ENCODE peak calls at places on chromosomes 11 and 22, in seven cellular contexts. X, P, Y, D, G, O and F are unnamed samples.

GRCh38 chr11:79040348-79040747 is 400.5 kb downstream of the TENM4 start:
- DNase-seq in X (no peak), P (no peak), Y (peak), D (peak), G (no peak), O (no peak), F (no peak)

GRCh38 chr11:18490736-18491485 is 35.3 kb downstream of the LDHAL6A start:
- DNase-seq in X (no peak), P (no peak), Y (no peak), D (peak), G (no peak), O (no peak), F (no peak)

GRCh38 chr11:33227578-33228261 is 29.5 kb upstream of the HIPK3 start:
- DNase-seq in X (no peak), P (no peak), Y (peak), D (no peak), G (no peak), O (no peak), F (peak)

GRCh38 chr22:25069758-25070461 is 117.4 kb downstream of the KIAA1671 start:
- DNase-seq in X (no peak), P (no peak), Y (no peak), D (no peak), G (no peak), O (peak), F (no peak)

GRCh38 chr22:46012182-46012880 is 35.4 kb upstream of the WNT7B start:
- DNase-seq in X (no peak), P (no peak), Y (no peak), D (peak), G (no peak), O (peak), F (no peak)

GRCh38 chr22:38186429-38186828 is 4.8 kb upstream of the PLA2G6 start:
- DNase-seq in X (no peak), P (no peak), Y (no peak), D (no peak), G (no peak), O (no peak), F (peak)

GRCh38 chr11:47606731-47607130 is 12.5 kb upstream of the C1QTNF4 start:
- DNase-seq in X (peak), P (no peak), Y (peak), D (peak), G (no peak), O (no peak), F (peak)

GRCh38 chr11:128929468-128929867 is 13.2 kb downstream of the TP53AIP1 start:
- DNase-seq in X (no peak), P (no peak), Y (no peak), D (no peak), G (no peak), O (no peak), F (no peak)

GRCh38 chr22:43397766-43398165 is 14.0 kb upstream of the MPPED1 start:
- DNase-seq in X (no peak), P (no peak), Y (no peak), D (no peak), G (no peak), O (no peak), F (no peak)

GRCh38 chr11:93498099-93499040 is 44.8 kb downstream of the SMCO4 start:
- DNase-seq in X (peak), P (no peak), Y (peak), D (no peak), G (no peak), O (no peak), F (peak)